ENCODE peak calls at places on chromosomes 4 and X, in six cellular contexts. X is activated gamma-delta T cell treated with Interleukin-2 at 50 U/mL for 16 hours, N is T-helper 9 cell, I is psoas muscle, E is cardiac fibroblast, S is CD14-positive monocyte. Y is an unnamed sample.

GRCh38 chrX:112816908-112817307 is 23.7 kb downstream of the AMOT start:
- DNase-seq in X (no peak), N (no peak), I (no peak), E (no peak), S (no peak), Y (no peak)

GRCh38 chr4:17511041-17511949 is 595 bp downstream of the QDPR start:
- DNase-seq in X (peak; percentile 45), N (no peak), I (peak; percentile 65), E (peak; percentile 53), S (no peak), Y (no peak)

GRCh38 chr4:184331155-184331995 is 113.7 kb upstream of the ENPP6 start:
- DNase-seq in X (no peak), N (no peak), I (no peak), E (no peak), S (no peak), Y (peak; percentile 38)

GRCh38 chr4:19224820-19225219 is 1026.9 kb upstream of the SLIT2 start:
- DNase-seq in X (no peak), N (no peak), I (no peak), E (peak; percentile 60), S (no peak), Y (peak; percentile 1)

GRCh38 chr4:128029907-128030306 is 31.2 kb upstream of the LARP1B start:
- DNase-seq in X (no peak), N (no peak), I (no peak), E (no peak), S (no peak), Y (no peak)

GRCh38 chr4:176185068-176185467 is 10.3 kb downstream of the SPATA4 start:
- DNase-seq in X (no peak), N (no peak), I (no peak), E (peak; percentile 39), S (no peak), Y (no peak)

GRCh38 chr4:169345207-169345788 is 74.5 kb upstream of the SH3RF1 start:
- DNase-seq in X (no peak), N (no peak), I (no peak), E (peak; percentile 67), S (no peak), Y (no peak)

GRCh38 chr4:26152051-26152450 is 168.8 kb upstream of the RBPJ start:
- DNase-seq in X (no peak), N (no peak), I (no peak), E (peak; percentile 3), S (no peak), Y (no peak)

GRCh38 chr4:1727117-1728031 is 6.1 kb downstream of the TACC3 start:
- DNase-seq in X (no peak), N (no peak), I (peak; percentile 57), E (peak; percentile 79), S (peak; percentile 86), Y (peak; percentile 8)

GRCh38 chrX:38717871-38718270 is 83.4 kb upstream of the MID1IP1 start:
- DNase-seq in X (no peak), N (no peak), I (no peak), E (peak; percentile 12), S (no peak), Y (peak; percentile 1)

GRCh38 chrX:86348669-86349068 is 200.4 kb downstream of the DACH2 start:
- DNase-seq in X (no peak), N (no peak), I (no peak), E (no peak), S (no peak), Y (no peak)

GRCh38 chr4:111400736-111401135 is 744.5 kb upstream of the FAM241A start:
- DNase-seq in X (no peak), N (no peak), I (no peak), E (peak; percentile 62), S (no peak), Y (no peak)

GRCh38 chr4:5622596-5622995 is 85.8 kb downstream of the EVC2 start:
- DNase-seq in X (no peak), N (no peak), I (no peak), E (no peak), S (no peak), Y (no peak)

GRCh38 chrX:75781618-75782017 is 3.4 kb downstream of the MAGEE2 start:
- DNase-seq in X (no peak), N (no peak), I (peak; percentile 16), E (no peak), S (no peak), Y (no peak)

GRCh38 chr4:152352215-152352614 is 183.7 kb downstream of the FBXW7 start:
- DNase-seq in X (no peak), N (no peak), I (no peak), E (peak; percentile 15), S (no peak), Y (no peak)

GRCh38 chrX:102835504-102836146 is 101.4 kb upstream of the RAB40AL start:
- DNase-seq in X (no peak), N (no peak), I (no peak), E (peak; percentile 57), S (no peak), Y (no peak)

GRCh38 chr4:65917486-65917885 is 247.2 kb upstream of the EPHA5 start:
- DNase-seq in X (no peak), N (no peak), I (no peak), E (peak; percentile 40), S (no peak), Y (no peak)

GRCh38 chr4:94578195-94578594 is 126.5 kb downstream of the PDLIM5 start:
- DNase-seq in X (no peak), N (no peak), I (no peak), E (peak; percentile 33), S (no peak), Y (no peak)

GRCh38 chr4:5051692-5052423 is 578 bp downstream of the STK32B start:
- DNase-seq in X (no peak), N (no peak), I (peak; percentile 28), E (no peak), S (peak; percentile 53), Y (peak; percentile 10)

GRCh38 chrX:102934624-102935023 is 2.4 kb upstream of the RAB40AL start:
- DNase-seq in X (peak; percentile 7), N (peak; percentile 29), I (no peak), E (peak; percentile 27), S (no peak), Y (peak; percentile 20)